ENCODE peak calls at places on chromosomes 12 and 14, in ten cellular contexts. K is A673; A is body of pancreas; H is testis; R is GM23338; L is CD8-positive, alpha-beta memory T cell; W is mammary epithelial cell; F is pancreas; I is GM23248; X is OCI-LY7. J is an unnamed sample. For H3K4me1, the result is how much of the 10 kb centered on the place peaks cover.

GRCh38 chr14:34474187-34474679 is 12.2 kb upstream of the SPTSSA start:
- DNase-seq in H (no peak), W (no peak), I (no peak), R (no peak), L (no peak), X (no peak), A (no peak), K (no peak), F (no peak), J (no peak)

GRCh38 chr12:6377667-6377994 is 2.3 kb upstream of the SCNN1A start:
- DNase-seq in L (no peak), A (peak), H (peak), R (no peak), F (peak), X (no peak), I (no peak), K (no peak), W (peak), J (no peak)

GRCh38 chr14:33848706-33849454 is 102.0 kb downstream of the EGLN3 start:
- DNase-seq in L (no peak), K (peak), X (peak), H (peak), F (peak), I (peak), A (peak), R (peak), W (peak), J (peak)

GRCh38 chr14:99747582-99748330 is 45.5 kb upstream of the EML1 start:
- DNase-seq in H (no peak), X (no peak), I (no peak), W (no peak), R (no peak), F (no peak), L (no peak), K (no peak), A (no peak), J (no peak)

GRCh38 chr12:94962680-94963079 is 40.8 kb downstream of the NDUFA12 start:
- DNase-seq in I (no peak), H (no peak), W (no peak), L (no peak), X (no peak), K (no peak), A (no peak), F (no peak), R (no peak), J (no peak)

GRCh38 chr14:70981005-70981952 is 74.0 kb downstream of the PCNX1 start:
- DNase-seq in H (no peak), L (no peak), K (peak), I (no peak), R (no peak), W (no peak), X (no peak), A (no peak), F (no peak), J (no peak)

GRCh38 chr14:99720941-99721791 is 37.1 kb downstream of the CYP46A1 start:
- DNase-seq in K (no peak), X (no peak), F (no peak), W (no peak), L (no peak), I (no peak), R (no peak), A (no peak), H (no peak), J (no peak)

GRCh38 chr14:77140937-77141591 is 527 bp downstream of the ZDHHC22 start:
- DNase-seq in F (no peak), H (no peak), X (no peak), W (peak), K (peak), I (peak), A (no peak), R (peak), L (no peak), J (peak)

GRCh38 chr14:103122578-103123127 is 608 bp upstream of the TNFAIP2 start:
- DNase-seq in K (peak), I (peak), H (no peak), R (no peak), X (no peak), W (no peak), F (peak), L (no peak), A (peak), J (no peak)

GRCh38 chr12:120199595-120200306 is 1.2 kb downstream of the RPLP0 start:
- DNase-seq in L (peak), H (peak), W (peak), I (peak), F (no peak), A (no peak), K (no peak), X (peak), R (no peak), J (no peak)

GRCh38 chr12:113879658-113880057 is 86.5 kb downstream of the RBM19 start:
- DNase-seq in X (no peak), I (no peak), K (no peak), L (no peak), R (no peak), H (no peak), W (no peak), A (no peak), F (no peak), J (no peak)

GRCh38 chr12:53518381-53518780 is 11.1 kb upstream of the NPFF start:
- DNase-seq in I (peak), F (no peak), K (peak), W (no peak), H (no peak), L (no peak), A (no peak), R (no peak), X (no peak), J (no peak)

GRCh38 chr14:98323850-98324249 is 948.1 kb downstream of the BCL11B start:
- DNase-seq in I (no peak), W (no peak), L (no peak), A (no peak), F (no peak), H (no peak), R (no peak), K (no peak), X (no peak), J (no peak)

GRCh38 chr12:3275171-3276041 is 198.2 kb downstream of the TSPAN9 start:
- DNase-seq in L (peak), W (peak), X (peak), R (peak), A (peak), H (peak), I (peak), F (peak), K (peak), J (peak)

GRCh38 chr14:65461730-65462129 is 49.2 kb downstream of the FUT8 start:
- DNase-seq in W (no peak), K (no peak), X (peak), A (no peak), F (no peak), H (no peak), I (no peak), R (no peak), L (no peak), J (no peak)

GRCh38 chr14:96136361-96136760 is 68.3 kb upstream of the BDKRB2 start:
- DNase-seq in L (no peak), H (no peak), X (no peak), K (no peak), F (no peak), W (peak), R (no peak), I (peak), A (no peak), J (no peak)

GRCh38 chr12:105334568-105334967 is 4.1 kb downstream of the C12orf75 start:
- DNase-seq in R (no peak), F (no peak), A (no peak), K (no peak), L (no peak), H (no peak), W (peak), X (no peak), I (peak), J (peak)

GRCh38 chr14:29832042-29832441 is 95.6 kb downstream of the PRKD1 start:
- DNase-seq in L (no peak), I (no peak), H (no peak), W (no peak), K (no peak), X (no peak), R (no peak), A (no peak), F (no peak), J (no peak)

GRCh38 chr12:124867389-124867930 is 3.8 kb upstream of the SCARB1 start:
- DNase-seq in F (no peak), K (no peak), H (no peak), I (no peak), R (no peak), X (no peak), W (peak), L (no peak), A (peak), J (no peak)

GRCh38 chr12:103399986-103400385 is 95.8 kb downstream of the C12orf42 start:
- DNase-seq in X (no peak), F (no peak), A (no peak), I (no peak), K (no peak), H (no peak), W (no peak), L (no peak), R (no peak), J (no peak)

GRCh38 chr12:83665755-83666154 is 979.0 kb downstream of the TMTC2 start:
- DNase-seq in K (no peak), W (no peak), H (no peak), R (no peak), X (no peak), I (no peak), F (no peak), A (no peak), L (no peak), J (no peak)

GRCh38 chr12:122072031-122072970 is 6.3 kb upstream of the MLXIP start:
- DNase-seq in F (no peak), R (no peak), A (peak), L (no peak), I (peak), W (peak), X (no peak), K (peak), H (peak), J (no peak)

GRCh38 chr14:21056520-21057163 is 980 bp upstream of the RNASE8 start:
- DNase-seq in F (no peak), X (no peak), A (no peak), L (no peak), H (no peak), W (no peak), K (no peak), R (no peak), I (peak), J (no peak)

GRCh38 chr12:95182868-95183415 is 34.3 kb downstream of the FGD6 start:
- DNase-seq in R (no peak), I (peak), L (no peak), X (no peak), W (peak), F (no peak), A (no peak), K (no peak), H (no peak), J (no peak)

GRCh38 chr12:4449862-4450222 is 4.2 kb upstream of the FGF6 start:
- DNase-seq in L (no peak), H (no peak), X (no peak), R (no peak), F (peak), W (peak), I (no peak), A (peak), K (peak), J (no peak)

GRCh38 chr12:25089738-25090137 is 105.2 kb downstream of the DNAI7 start:
- DNase-seq in L (no peak), A (peak), W (peak), I (no peak), F (no peak), H (no peak), K (no peak), R (no peak), X (no peak), J (no peak)

GRCh38 chr12:25084816-25085215 is 110.1 kb downstream of the DNAI7 start:
- DNase-seq in H (no peak), L (no peak), I (no peak), F (no peak), X (no peak), W (no peak), K (no peak), R (peak), A (no peak), J (no peak)

GRCh38 chr12:25083211-25083610 is 111.7 kb downstream of the DNAI7 start:
- DNase-seq in H (no peak), I (no peak), A (no peak), K (no peak), F (no peak), L (no peak), W (no peak), R (no peak), X (no peak), J (no peak)

GRCh38 chr12:25082628-25083027 is 112.3 kb downstream of the DNAI7 start:
- DNase-seq in K (no peak), R (no peak), L (no peak), F (no peak), X (no peak), I (no peak), A (no peak), H (no peak), W (no peak), J (no peak)

DNA sequence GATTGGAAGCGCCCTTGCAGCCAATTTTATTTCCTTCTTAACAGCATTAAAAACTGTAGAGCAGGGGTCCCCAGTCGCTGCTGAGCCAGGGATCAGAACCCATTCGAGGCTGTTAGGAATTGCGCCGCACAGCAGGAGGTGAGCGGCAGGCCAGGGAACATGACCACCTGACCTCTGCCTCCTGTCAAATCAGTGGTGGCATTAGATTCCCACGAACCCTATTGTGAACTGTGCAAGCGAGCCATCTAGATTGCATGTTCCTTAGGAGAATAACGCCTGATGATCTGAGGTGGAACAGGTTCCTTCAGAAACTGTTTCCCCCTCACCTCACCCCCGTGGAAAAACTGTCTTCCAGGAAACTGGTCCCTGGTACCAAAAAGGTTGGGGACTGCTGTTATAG is 107.4 kb downstream of the DNAI7 start:
- DNase-seq in I (no peak), R (peak), F (no peak), K (no peak), H (no peak), W (no peak), X (no peak), L (no peak), A (no peak), J (no peak)
- H3K4me1 ChIP-seq in I (under half), R (under half), F (under half), K (under half), H (under half), W (under half), X (under half), L (under half), A (under half), J (under half)

DNA sequence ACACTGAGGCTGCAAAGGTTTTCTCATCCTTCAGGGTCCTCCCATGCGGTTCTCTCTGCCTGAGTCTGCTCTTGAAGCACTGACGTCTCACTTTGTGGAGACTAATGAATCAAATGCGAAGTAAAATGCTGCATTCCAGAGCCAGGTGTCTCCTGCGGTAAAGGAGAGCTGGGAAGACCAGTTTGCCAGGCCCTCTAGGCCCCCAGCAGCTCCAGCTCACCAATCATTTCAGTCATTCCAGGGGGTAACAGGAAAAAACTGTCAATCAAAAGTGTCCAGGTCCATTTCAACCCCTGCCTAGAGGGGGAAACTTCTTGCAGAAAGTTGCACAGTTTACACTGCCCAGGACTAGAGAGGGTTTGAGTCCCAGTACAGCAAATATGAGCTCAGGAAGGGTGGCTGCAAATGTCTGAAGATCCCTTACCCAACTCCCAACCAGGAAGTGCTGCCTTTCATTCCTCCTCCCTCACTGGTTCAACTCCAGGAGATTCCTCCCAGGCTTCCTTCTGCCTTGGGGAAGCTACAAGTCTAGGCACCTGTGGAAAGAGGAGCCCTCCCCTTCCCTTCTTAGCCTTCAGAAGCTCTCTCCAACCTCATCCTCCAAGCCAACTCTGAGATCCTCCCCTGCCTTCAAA is 2.7 kb upstream of the NXPH4 start:
- DNase-seq in K (no peak), H (no peak), R (peak), I (peak), X (no peak), L (no peak), A (no peak), F (no peak), W (peak), J (no peak)
- H3K4me1 ChIP-seq in K (under half), H (under half), R (under half), I (under half), X (half or more), L (under half), A (under half), F (under half), W (under half), J (under half)

DNA sequence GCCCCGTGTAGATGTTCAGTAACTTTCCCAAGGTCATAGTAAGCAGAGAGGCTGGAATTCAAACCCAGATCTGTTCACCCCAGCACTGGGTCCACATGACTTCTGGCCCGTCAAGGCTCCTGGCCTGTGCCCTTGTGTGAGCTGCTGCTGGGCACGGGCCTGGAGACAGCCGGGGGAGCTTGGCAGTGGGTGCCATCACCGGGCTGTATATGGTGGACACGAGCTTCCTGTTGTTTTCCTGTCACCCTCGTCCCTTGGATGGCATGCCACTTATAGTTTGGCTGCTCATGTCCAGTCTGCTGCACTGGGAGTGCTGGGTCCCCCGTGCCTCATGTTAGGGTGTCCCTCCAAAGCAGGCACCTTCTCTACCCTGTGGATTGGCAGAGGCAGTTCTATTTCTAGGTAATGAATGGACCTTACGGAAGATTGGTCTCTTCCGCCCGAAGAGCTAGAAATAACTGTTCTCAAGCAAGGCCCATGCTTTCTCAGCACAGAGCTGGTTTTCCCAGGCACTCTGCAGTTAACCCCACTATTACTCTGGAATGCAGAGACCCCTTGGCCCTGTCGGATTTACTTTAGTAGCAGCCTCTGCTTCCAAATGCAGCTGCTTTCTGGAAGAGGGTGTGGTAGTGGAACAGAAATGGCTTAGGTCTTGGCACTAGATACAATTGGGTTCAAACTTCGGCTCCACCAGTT is 44.3 kb downstream of the ELK3 start:
- DNase-seq in W (no peak), A (no peak), R (no peak), K (no peak), F (no peak), I (no peak), H (no peak), X (no peak), L (no peak), J (no peak)
- H3K4me1 ChIP-seq in W (under half), A (under half), R (under half), K (under half), F (under half), I (half or more), H (under half), X (under half), L (half or more), J (under half)

GRCh38 chr12:948238-948637 is 1.3 kb downstream of the RAD52 start:
- DNase-seq in X (no peak), A (no peak), H (no peak), I (peak), L (no peak), W (no peak), K (no peak), F (no peak), R (no peak), J (no peak)
- H3K4me1 ChIP-seq in X (under half), A (under half), H (under half), I (under half), L (under half), W (under half), K (under half), F (under half), R (under half), J (under half)

GRCh38 chr14:58299665-58300202 is 1.4 kb downstream of the ARID4A start:
- DNase-seq in L (no peak), X (peak), W (peak), K (peak), F (no peak), I (peak), H (peak), A (no peak), R (peak), J (peak)

GRCh38 chr14:58298880-58299664 is 717 bp downstream of the ARID4A start:
- DNase-seq in K (peak), X (peak), W (no peak), H (peak), L (peak), F (peak), R (peak), A (peak), I (peak), J (no peak)

GRCh38 chr14:58297762-58298476 is 436 bp upstream of the ARID4A start:
- DNase-seq in A (peak), H (peak), L (peak), X (peak), W (peak), K (peak), F (peak), I (peak), R (peak), J (peak)

GRCh38 chr14:58297412-58297761 is 968 bp upstream of the ARID4A start:
- DNase-seq in L (no peak), K (no peak), X (no peak), H (peak), I (peak), F (no peak), R (peak), A (no peak), W (no peak), J (no peak)

GRCh38 chr14:58298477-58298879 is at the start of gene ARID4A:
- DNase-seq in I (no peak), H (peak), R (no peak), A (peak), K (no peak), F (peak), L (peak), W (no peak), X (no peak), J (peak)
- H3K4me1 ChIP-seq in I (under half), H (under half), R (under half), A (under half), K (under half), F (under half), L (under half), W (under half), X (under half), J (under half)

GRCh38 chr12:64099430-64099829 is 122.7 kb downstream of the KICS2 start:
- DNase-seq in F (no peak), X (no peak), R (no peak), W (peak), A (no peak), L (no peak), K (no peak), I (peak), H (no peak), J (no peak)
- H3K4me1 ChIP-seq in F (under half), X (under half), R (under half), W (under half), A (under half), L (under half), K (under half), I (half or more), H (under half), J (under half)

DNA sequence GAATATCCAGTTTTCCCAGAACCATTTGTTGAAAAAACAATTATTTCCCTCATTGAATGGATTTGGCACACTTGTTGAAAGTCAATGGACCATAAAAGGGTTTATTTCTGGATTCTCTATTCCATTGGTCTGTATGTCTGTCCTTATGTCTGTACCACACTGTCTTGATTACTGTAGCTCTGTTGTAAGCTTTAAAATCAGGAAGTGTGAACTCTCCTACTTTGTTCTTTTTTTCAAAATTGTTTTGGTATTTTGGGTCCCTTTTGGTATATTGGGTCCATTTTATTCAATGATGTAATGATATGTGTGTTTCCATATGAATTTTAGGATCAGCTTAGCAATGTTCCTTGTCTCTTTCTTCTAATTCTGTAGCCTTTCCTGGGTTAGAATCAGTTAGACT is 64.8 kb downstream of the PPP2R5C start:
- DNase-seq in X (no peak), W (no peak), H (no peak), F (no peak), L (no peak), K (no peak), R (no peak), A (no peak), I (no peak), J (no peak)
- H3K4me1 ChIP-seq in X (half or more), W (under half), H (under half), F (under half), L (half or more), K (under half), R (under half), A (under half), I (under half), J (under half)

GRCh38 chr12:12723681-12724420 is 6.7 kb downstream of the CDKN1B start:
- DNase-seq in R (peak), L (peak), F (peak), K (peak), X (peak), W (peak), A (peak), I (peak), H (no peak), J (peak)
- H3K4me1 ChIP-seq in R (under half), L (under half), F (under half), K (under half), X (under half), W (under half), A (under half), I (under half), H (under half), J (under half)

GRCh38 chr14:55705651-55706340 is 125.8 kb downstream of the KTN1 start:
- DNase-seq in W (peak), R (no peak), X (no peak), F (peak), K (no peak), L (no peak), H (no peak), A (peak), I (no peak), J (no peak)
- H3K4me1 ChIP-seq in W (under half), R (under half), X (under half), F (under half), K (under half), L (under half), H (under half), A (under half), I (under half), J (under half)